ENCODE peak calls at places on chromosomes 3 and 15, in nine cellular contexts. H, N, S, T, J, L, V, Q and P are unnamed samples.
A peak's percentile ranks its signal among the peaks of the same experiment; 100 is the strongest.

GRCh38 chr3:51024765-51025681 is 350.3 kb downstream of the DOCK3 start:
- DNase-seq in H (no peak), S (no peak), L (no peak), T (no peak), Q (no peak), V (no peak), N (no peak), J (no peak), P (no peak)

GRCh38 chr15:22904736-22905135 is 66.3 kb downstream of the NIPA2 start:
- DNase-seq in J (no peak), Q (no peak), H (no peak), L (no peak), V (no peak), T (no peak), N (no peak), S (no peak), P (no peak)

GRCh38 chr15:62591842-62592838 is 427.1 kb upstream of the C2CD4B start:
- DNase-seq in L (no peak), H (no peak), S (peak; percentile 21), Q (no peak), T (no peak), V (no peak), N (no peak), J (no peak), P (no peak)

GRCh38 chr3:188863999-188864406 is 307.8 kb upstream of the TPRG1 start:
- DNase-seq in T (no peak), Q (peak; percentile 83), V (no peak), L (no peak), J (no peak), H (no peak), N (no peak), S (peak; percentile 53), P (no peak)

GRCh38 chr3:100170492-100170891 is 56.2 kb upstream of the FILIP1L start:
- DNase-seq in J (no peak), S (no peak), H (no peak), L (no peak), T (no peak), Q (no peak), N (no peak), V (no peak), P (no peak)

GRCh38 chr15:40471105-40471777 is 457 bp downstream of the CHST14 start:
- DNase-seq in S (peak; percentile 22), T (peak; percentile 39), H (no peak), J (peak; percentile 42), L (peak; percentile 33), Q (peak; percentile 10), N (no peak), V (no peak), P (no peak)

GRCh38 chr3:33718595-33718907 is 497 bp upstream of the CLASP2 start:
- DNase-seq in N (no peak), S (no peak), L (no peak), V (no peak), H (no peak), Q (no peak), T (no peak), J (no peak), P (no peak)

GRCh38 chr3:126476166-126476975 is 680 bp upstream of the ZXDC start:
- DNase-seq in T (no peak), H (peak; percentile 42), L (no peak), S (peak; percentile 56), N (peak; percentile 48), J (no peak), Q (no peak), V (peak; percentile 58), P (no peak)

GRCh38 chr15:37291920-37292319 is 191.6 kb upstream of the MEIS2 start:
- DNase-seq in T (no peak), L (no peak), S (no peak), Q (no peak), H (no peak), V (no peak), N (no peak), J (no peak), P (no peak)

GRCh38 chr15:31265871-31266711 is 60.5 kb upstream of the KLF13 start:
- DNase-seq in L (no peak), S (peak; percentile 62), V (no peak), T (no peak), Q (peak; percentile 38), N (peak; percentile 47), H (no peak), J (no peak), P (peak; percentile 82)

GRCh38 chr3:409011-409410 is 212.4 kb downstream of the CHL1 start:
- DNase-seq in J (no peak), S (no peak), N (no peak), Q (no peak), H (no peak), L (no peak), T (no peak), V (no peak), P (no peak)

GRCh38 chr15:68578175-68578959 is 426 bp upstream of the CORO2B start:
- DNase-seq in Q (peak; percentile 75), V (peak; percentile 70), H (peak; percentile 33), N (peak; percentile 76), L (peak; percentile 66), T (peak; percentile 76), J (peak; percentile 83), S (peak; percentile 69), P (peak; percentile 61)

GRCh38 chr15:93823971-93824866 is 407.1 kb upstream of the MCTP2 start:
- DNase-seq in Q (no peak), V (no peak), N (no peak), T (no peak), L (peak; percentile 37), J (no peak), H (no peak), S (no peak), P (no peak)

DNA sequence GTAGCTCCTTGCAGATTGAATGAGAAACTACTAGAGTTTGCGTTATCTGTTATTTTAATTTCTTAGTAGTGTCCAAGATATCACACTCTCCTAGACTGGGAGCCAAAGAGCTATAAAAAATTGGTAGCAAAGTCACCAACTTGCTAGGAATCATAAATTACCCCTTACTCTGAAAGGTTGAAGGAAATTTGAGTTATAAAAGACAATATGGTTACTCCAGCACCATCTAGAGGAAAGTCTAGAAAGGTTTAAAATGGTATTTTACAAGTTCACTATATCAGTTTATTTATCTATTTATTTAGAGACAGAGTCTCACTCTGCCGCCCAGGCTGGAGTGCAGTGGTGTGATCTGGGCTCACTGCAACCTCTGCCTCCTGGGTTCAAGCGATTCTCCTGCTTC is 121.6 kb downstream of the RBPMS2 start:
- DNase-seq in N (no peak), J (no peak), L (no peak), S (peak; percentile 49), V (peak; percentile 55), T (no peak), Q (peak; percentile 64), H (no peak), P (no peak)
- TF ChIP-seq CTCF in N (peak; percentile 64), J (peak; percentile 30), L (peak; percentile 22), S (peak; percentile 34), V (peak; percentile 52), T (no peak), Q (peak; percentile 38), H (no peak), P (peak; percentile 46)

DNA sequence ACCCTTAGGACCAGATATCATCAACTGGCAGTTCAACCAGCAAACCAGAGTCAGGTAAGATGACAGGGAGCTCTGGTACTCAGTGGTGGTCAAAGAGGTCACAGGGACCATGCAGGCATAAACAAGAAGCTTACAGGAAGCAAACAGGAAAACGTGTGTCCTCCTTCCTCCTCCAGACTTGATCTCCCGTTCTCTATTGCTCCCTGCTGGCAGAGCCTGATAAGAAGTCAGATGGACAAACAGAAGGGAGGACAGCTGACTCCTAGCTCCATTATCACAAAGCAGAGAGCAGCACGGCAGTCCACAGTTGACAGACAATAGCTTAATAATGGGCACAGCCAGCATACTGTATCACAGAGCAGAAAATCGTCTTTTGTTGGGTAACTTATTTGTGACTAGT is 156.5 kb upstream of the SLC2A2 start:
- DNase-seq in Q (peak; percentile 38), L (no peak), J (no peak), N (no peak), V (no peak), H (no peak), S (peak; percentile 69), T (no peak), P (no peak)
- TF ChIP-seq CTCF in Q (peak; percentile 37), L (no peak), J (no peak), N (peak; percentile 68), V (peak; percentile 25), H (no peak), S (peak; percentile 46), T (no peak), P (no peak)

GRCh38 chr3:159860727-159861126 is 127.9 kb upstream of the IL12A start:
- DNase-seq in Q (no peak), S (peak; percentile 55), T (peak; percentile 61), L (no peak), H (no peak), V (no peak), J (no peak), N (no peak), P (no peak)

GRCh38 chr3:159859424-159859823 is 129.2 kb upstream of the IL12A start:
- DNase-seq in J (no peak), H (no peak), L (no peak), Q (no peak), T (no peak), N (no peak), V (no peak), S (no peak), P (no peak)

GRCh38 chr3:159859836-159860235 is 128.8 kb upstream of the IL12A start:
- DNase-seq in N (no peak), V (no peak), L (no peak), S (no peak), T (no peak), Q (no peak), H (peak; percentile 48), J (no peak), P (no peak)

GRCh38 chr3:159861369-159861987 is 127.2 kb upstream of the IL12A start:
- DNase-seq in V (no peak), Q (no peak), S (no peak), N (no peak), T (no peak), L (no peak), J (no peak), H (peak; percentile 60), P (no peak)

GRCh38 chr3:159860269-159860668 is 128.4 kb upstream of the IL12A start:
- DNase-seq in L (no peak), Q (no peak), S (no peak), J (no peak), H (no peak), V (no peak), T (no peak), N (no peak), P (no peak)
- TF ChIP-seq CTCF in L (no peak), Q (no peak), S (no peak), J (no peak), H (no peak), V (no peak), T (no peak), N (no peak), P (no peak)

GRCh38 chr3:134567605-134568004 is 81.7 kb downstream of the CEP63 start:
- DNase-seq in V (no peak), S (no peak), J (no peak), H (no peak), Q (peak; percentile 7), T (no peak), L (no peak), N (no peak), P (no peak)

GRCh38 chr3:134563614-134564013 is 77.8 kb downstream of the CEP63 start:
- DNase-seq in V (no peak), H (peak; percentile 1), L (no peak), Q (no peak), T (no peak), S (no peak), J (no peak), N (no peak), P (no peak)

GRCh38 chr3:134564991-134565390 is 79.1 kb downstream of the CEP63 start:
- DNase-seq in V (no peak), L (no peak), Q (no peak), H (no peak), J (no peak), T (no peak), N (no peak), S (no peak), P (no peak)

GRCh38 chr3:134568790-134569189 is 82.0 kb downstream of the KY start:
- DNase-seq in S (no peak), N (no peak), J (no peak), L (no peak), Q (no peak), T (no peak), V (no peak), H (no peak), P (no peak)
- TF ChIP-seq CTCF in S (no peak), N (no peak), J (no peak), L (no peak), Q (no peak), T (no peak), V (no peak), H (no peak), P (no peak)